ENCODE peak calls at places on chromosome 22, in five cellular contexts. Q, O, Z, P and J are unnamed samples.

GRCh38 chr22:41177040-41177625 is 28.0 kb upstream of the L3MBTL2 start:
- DNase-seq in Q (no peak), O (no peak), Z (no peak), P (no peak), J (no peak)

GRCh38 chr22:43819691-43820670 is 7.9 kb upstream of the EFCAB6 start:
- DNase-seq in Q (no peak), O (no peak), Z (peak; percentile 40), P (no peak), J (no peak)

GRCh38 chr22:20859615-20860014 is 808 bp downstream of the SNAP29 start:
- DNase-seq in Q (no peak), O (no peak), Z (no peak), P (no peak), J (no peak)

GRCh38 chr22:49102367-49102766 is 725.3 kb downstream of the BRD1 start:
- DNase-seq in Q (no peak), O (no peak), Z (no peak), P (no peak), J (no peak)

GRCh38 chr22:23065495-23066122 is 4.7 kb upstream of the GNAZ start:
- DNase-seq in Q (no peak), O (no peak), Z (no peak), P (no peak), J (no peak)

GRCh38 chr22:35681454-35682050 is 33.3 kb downstream of the APOL6 start:
- DNase-seq in Q (no peak), O (no peak), Z (no peak), P (no peak), J (no peak)

GRCh38 chr22:44361391-44362126 is 48.8 kb upstream of the SHISAL1 start:
- DNase-seq in Q (no peak), O (no peak), Z (no peak), P (no peak), J (no peak)

GRCh38 chr22:35484651-35485372 is 55.8 kb upstream of the RASD2 start:
- DNase-seq in Q (no peak), O (peak; percentile 40), Z (no peak), P (no peak), J (no peak)

GRCh38 chr22:23889620-23890019 is 4.6 kb upstream of the MIF start:
- DNase-seq in Q (no peak), O (no peak), Z (no peak), P (no peak), J (no peak)

GRCh38 chr22:23675502-23676415 is 15.1 kb upstream of the RGL4 start:
- DNase-seq in Q (no peak), O (no peak), Z (no peak), P (no peak), J (peak; percentile 60)

GRCh38 chr22:48147831-48148230 is 1385.4 kb downstream of the TBC1D22A start:
- DNase-seq in Q (no peak), O (no peak), Z (no peak), P (no peak), J (no peak)

GRCh38 chr22:37775785-37776638 is 31.7 kb upstream of the GCAT start:
- DNase-seq in Q (no peak), O (peak; percentile 95), Z (no peak), P (peak; percentile 21), J (no peak)

GRCh38 chr22:20206709-20207215 is 55.9 kb upstream of the CCDC188 start:
- DNase-seq in Q (no peak), O (peak; percentile 32), Z (no peak), P (no peak), J (no peak)

GRCh38 chr22:38335077-38335476 is 17.8 kb upstream of the CSNK1E start:
- DNase-seq in Q (no peak), O (peak; percentile 42), Z (no peak), P (no peak), J (no peak)

GRCh38 chr22:26464312-26464711 is 19.3 kb downstream of the HPS4 start:
- DNase-seq in Q (no peak), O (no peak), Z (no peak), P (peak; percentile 26), J (no peak)

GRCh38 chr22:30411780-30412179 is 13.8 kb upstream of the MTFP1 start:
- DNase-seq in Q (no peak), O (no peak), Z (no peak), P (no peak), J (no peak)

GRCh38 chr22:50694766-50695420 is 22.3 kb downstream of the SHANK3 start:
- DNase-seq in Q (no peak), O (no peak), Z (no peak), P (no peak), J (no peak)

GRCh38 chr22:39898997-39899396 is 1.9 kb upstream of the GRAP2 start:
- DNase-seq in Q (no peak), O (no peak), Z (no peak), P (no peak), J (no peak)

GRCh38 chr22:47102648-47103047 is 340.2 kb downstream of the TBC1D22A start:
- DNase-seq in Q (no peak), O (no peak), Z (no peak), P (no peak), J (no peak)

GRCh38 chr22:38298312-38299000 is 18.8 kb downstream of the CSNK1E start:
- DNase-seq in Q (peak; percentile 77), O (peak; percentile 85), Z (no peak), P (peak; percentile 63), J (no peak)